ENCODE peak calls at places on chromosome 22, in seven cellular contexts. One of them, this sample, is unnamed.

GRCh38 chr22:23696326-23696851 is 5.6 kb downstream of the RGL4 start:
- DNase-seq in colonic mucosa: no peak
- DNase-seq in fibroblast of mammary gland: no peak
- DNase-seq in WERI-Rb-1: no peak
- DNase-seq in tibial artery: no peak
- DNase-seq in cardiac fibroblast: peak; percentile 39
- DNase-seq in thoracic aorta: no peak
- DNase-seq in this sample: no peak

GRCh38 chr22:23058481-23059336 is 11.6 kb upstream of the GNAZ start:
- DNase-seq in colonic mucosa: peak; percentile 14
- DNase-seq in fibroblast of mammary gland: no peak
- DNase-seq in WERI-Rb-1: peak; percentile 4
- DNase-seq in tibial artery: peak; percentile 9
- DNase-seq in cardiac fibroblast: no peak
- DNase-seq in thoracic aorta: no peak
- DNase-seq in this sample: no peak

GRCh38 chr22:40862013-40862412 is at the start of gene DNAJB7:
- DNase-seq in colonic mucosa: no peak
- DNase-seq in fibroblast of mammary gland: no peak
- DNase-seq in WERI-Rb-1: no peak
- DNase-seq in tibial artery: no peak
- DNase-seq in cardiac fibroblast: no peak
- DNase-seq in thoracic aorta: no peak
- DNase-seq in this sample: no peak

GRCh38 chr22:37735054-37735453 is 38.2 kb downstream of the TRIOBP start:
- DNase-seq in colonic mucosa: peak; percentile 57
- DNase-seq in fibroblast of mammary gland: no peak
- DNase-seq in WERI-Rb-1: peak; percentile 85
- DNase-seq in tibial artery: no peak
- DNase-seq in cardiac fibroblast: no peak
- DNase-seq in thoracic aorta: no peak
- DNase-seq in this sample: no peak

GRCh38 chr22:30305519-30305905 is 16.2 kb upstream of the CASTOR1 start:
- DNase-seq in colonic mucosa: peak; percentile 73
- DNase-seq in fibroblast of mammary gland: peak; percentile 42
- DNase-seq in WERI-Rb-1: no peak
- DNase-seq in tibial artery: peak; percentile 85
- DNase-seq in cardiac fibroblast: peak; percentile 70
- DNase-seq in thoracic aorta: no peak
- DNase-seq in this sample: peak; percentile 45

GRCh38 chr22:43854151-43854785 is 8.0 kb downstream of the SULT4A1 start:
- DNase-seq in colonic mucosa: no peak
- DNase-seq in fibroblast of mammary gland: no peak
- DNase-seq in WERI-Rb-1: no peak
- DNase-seq in tibial artery: no peak
- DNase-seq in cardiac fibroblast: no peak
- DNase-seq in thoracic aorta: no peak
- DNase-seq in this sample: no peak

GRCh38 chr22:43925433-43926348 is 2.1 kb downstream of the PNPLA3 start:
- DNase-seq in colonic mucosa: no peak
- DNase-seq in fibroblast of mammary gland: no peak
- DNase-seq in WERI-Rb-1: peak; percentile 92
- DNase-seq in tibial artery: no peak
- DNase-seq in cardiac fibroblast: peak; percentile 41
- DNase-seq in thoracic aorta: no peak
- DNase-seq in this sample: no peak

GRCh38 chr22:30266445-30267381 is at the start of gene OSM:
- DNase-seq in colonic mucosa: peak; percentile 53
- DNase-seq in fibroblast of mammary gland: no peak
- DNase-seq in WERI-Rb-1: no peak
- DNase-seq in tibial artery: peak; percentile 70
- DNase-seq in cardiac fibroblast: no peak
- DNase-seq in thoracic aorta: no peak
- DNase-seq in this sample: no peak

GRCh38 chr22:17829691-17830040 is 55.4 kb upstream of the BID start:
- DNase-seq in colonic mucosa: no peak
- DNase-seq in fibroblast of mammary gland: peak; percentile 41
- DNase-seq in WERI-Rb-1: no peak
- DNase-seq in tibial artery: no peak
- DNase-seq in cardiac fibroblast: no peak
- DNase-seq in thoracic aorta: no peak
- DNase-seq in this sample: no peak

GRCh38 chr22:41285441-41285819 is 557 bp downstream of the RANGAP1 start:
- DNase-seq in colonic mucosa: peak; percentile 53
- DNase-seq in fibroblast of mammary gland: peak; percentile 94
- DNase-seq in WERI-Rb-1: peak; percentile 51
- DNase-seq in tibial artery: peak; percentile 23
- DNase-seq in cardiac fibroblast: peak; percentile 78
- DNase-seq in thoracic aorta: peak; percentile 33
- DNase-seq in this sample: peak; percentile 81

DNA sequence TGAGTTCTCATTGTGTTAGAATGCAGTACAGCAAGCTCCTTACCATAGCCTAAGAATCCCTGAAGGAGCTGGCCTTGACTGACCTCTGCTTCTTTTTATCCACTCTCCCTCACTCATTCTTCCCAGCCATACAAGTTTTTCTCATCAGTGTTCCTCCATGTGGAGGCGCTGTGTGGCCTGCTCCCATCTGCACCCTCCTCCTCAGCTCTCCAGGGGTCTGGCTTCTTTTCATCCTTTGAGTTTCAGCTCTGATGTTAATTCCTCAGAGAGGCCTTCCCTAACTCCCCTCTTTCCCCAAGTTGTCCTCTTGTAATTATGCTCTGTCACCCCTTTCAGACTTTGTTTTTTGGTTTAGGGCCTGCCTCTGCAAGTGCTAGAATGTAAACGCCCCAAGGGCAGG is 144.8 kb downstream of the WNT7B start:
- DNase-seq in colonic mucosa: no peak
- DNase-seq in fibroblast of mammary gland: no peak
- DNase-seq in WERI-Rb-1: no peak
- DNase-seq in tibial artery: no peak
- DNase-seq in cardiac fibroblast: no peak
- DNase-seq in thoracic aorta: no peak
- DNase-seq in this sample: no peak
- TF ChIP-seq CTCF in colonic mucosa: no peak
- TF ChIP-seq CTCF in fibroblast of mammary gland: peak; percentile 3
- TF ChIP-seq CTCF in WERI-Rb-1: peak; percentile 41
- TF ChIP-seq CTCF in tibial artery: no peak
- TF ChIP-seq CTCF in cardiac fibroblast: no peak
- TF ChIP-seq CTCF in thoracic aorta: no peak
- TF ChIP-seq CTCF in this sample: no peak

DNA sequence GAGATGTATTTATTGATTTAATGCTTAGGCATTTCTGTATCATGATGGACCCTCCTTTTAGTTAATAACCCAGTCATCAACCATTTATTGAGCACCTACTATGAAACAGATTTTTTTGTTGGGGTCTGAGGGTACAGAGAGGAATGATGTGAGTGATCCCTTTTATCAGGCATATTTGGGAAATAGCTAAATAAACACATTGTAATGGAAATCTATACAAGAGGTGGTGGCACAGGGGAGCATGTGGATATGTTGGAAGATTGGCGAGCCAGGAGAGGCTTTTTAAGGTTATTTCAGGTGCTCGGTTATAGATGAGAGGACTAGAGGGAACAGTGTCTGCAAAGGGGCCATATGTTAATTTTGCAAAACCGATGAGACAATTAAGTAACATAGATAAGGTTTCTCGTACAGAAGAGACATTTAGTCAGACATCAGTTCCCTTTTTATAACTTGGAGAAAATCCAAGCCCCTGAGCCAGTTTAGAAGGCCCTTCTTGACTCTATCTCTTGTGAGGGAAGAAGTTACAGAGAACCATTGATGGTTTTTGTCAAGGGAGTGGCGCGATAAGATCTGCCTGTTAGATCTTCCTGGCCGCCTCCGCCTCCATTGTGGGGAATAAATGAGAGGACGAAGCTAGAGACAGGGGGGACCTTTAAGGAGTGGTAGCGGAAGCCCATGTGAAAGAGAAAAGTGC is 2.0 kb downstream of the ATXN10 start:
- DNase-seq in colonic mucosa: no peak
- DNase-seq in fibroblast of mammary gland: no peak
- DNase-seq in WERI-Rb-1: no peak
- DNase-seq in tibial artery: no peak
- DNase-seq in cardiac fibroblast: no peak
- DNase-seq in thoracic aorta: no peak
- DNase-seq in this sample: no peak
- H3K4me3 ChIP-seq in colonic mucosa: no peak overlapping the region
- H3K4me3 ChIP-seq in fibroblast of mammary gland: peak overlapping the region; percentile 86
- H3K4me3 ChIP-seq in WERI-Rb-1: no peak overlapping the region
- H3K4me3 ChIP-seq in tibial artery: no peak overlapping the region
- H3K4me3 ChIP-seq in cardiac fibroblast: no peak overlapping the region
- H3K4me3 ChIP-seq in thoracic aorta: peak overlapping the region; percentile 24
- H3K4me3 ChIP-seq in this sample: peak overlapping the region; percentile 91

DNA sequence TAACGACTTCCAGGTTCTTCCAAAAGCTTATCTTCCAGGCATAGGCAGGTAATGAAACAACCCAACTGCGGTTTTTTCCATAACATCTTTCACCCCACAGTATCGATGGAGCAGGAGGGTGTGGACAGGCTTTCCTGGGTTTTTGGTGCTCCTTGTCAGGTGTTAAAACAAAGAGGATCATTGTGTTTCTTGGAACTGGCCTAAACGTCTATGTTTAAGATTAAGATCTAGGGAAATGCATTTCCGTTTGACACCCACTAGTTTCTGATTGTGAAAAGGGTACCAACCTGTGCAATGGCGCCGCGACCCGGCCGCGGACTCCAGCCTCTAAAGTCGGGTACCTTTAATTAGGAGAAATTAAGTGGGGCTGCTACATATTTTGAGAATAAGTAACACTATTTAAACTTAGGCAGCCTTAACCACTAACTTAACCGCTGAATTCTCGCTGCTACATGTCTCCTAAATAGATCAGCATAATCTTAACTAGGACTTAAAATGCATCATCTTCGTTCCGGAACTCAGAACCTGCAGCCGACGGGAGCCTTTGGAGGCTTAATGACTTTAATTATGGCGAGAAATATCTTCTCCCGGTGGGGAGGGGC is 31.5 kb downstream of the C22orf31 start:
- DNase-seq in colonic mucosa: peak; percentile 52
- DNase-seq in fibroblast of mammary gland: peak; percentile 28
- DNase-seq in WERI-Rb-1: no peak
- DNase-seq in tibial artery: no peak
- DNase-seq in cardiac fibroblast: peak; percentile 24
- DNase-seq in thoracic aorta: no peak
- DNase-seq in this sample: peak; percentile 25
- TF ChIP-seq CTCF in colonic mucosa: no peak
- TF ChIP-seq CTCF in fibroblast of mammary gland: no peak
- TF ChIP-seq CTCF in WERI-Rb-1: no peak
- TF ChIP-seq CTCF in tibial artery: no peak
- TF ChIP-seq CTCF in cardiac fibroblast: no peak
- TF ChIP-seq CTCF in thoracic aorta: no peak
- TF ChIP-seq CTCF in this sample: no peak

GRCh38 chr22:46945481-46945880 is 183.0 kb downstream of the TBC1D22A start:
- DNase-seq in colonic mucosa: peak; percentile 4
- DNase-seq in fibroblast of mammary gland: no peak
- DNase-seq in WERI-Rb-1: no peak
- DNase-seq in tibial artery: no peak
- DNase-seq in cardiac fibroblast: no peak
- DNase-seq in thoracic aorta: no peak
- DNase-seq in this sample: no peak
- H3K4me3 ChIP-seq in colonic mucosa: no peak overlapping the region
- H3K4me3 ChIP-seq in fibroblast of mammary gland: no peak overlapping the region
- H3K4me3 ChIP-seq in WERI-Rb-1: no peak overlapping the region
- H3K4me3 ChIP-seq in tibial artery: no peak overlapping the region
- H3K4me3 ChIP-seq in cardiac fibroblast: no peak overlapping the region
- H3K4me3 ChIP-seq in thoracic aorta: no peak overlapping the region
- H3K4me3 ChIP-seq in this sample: no peak overlapping the region

DNA sequence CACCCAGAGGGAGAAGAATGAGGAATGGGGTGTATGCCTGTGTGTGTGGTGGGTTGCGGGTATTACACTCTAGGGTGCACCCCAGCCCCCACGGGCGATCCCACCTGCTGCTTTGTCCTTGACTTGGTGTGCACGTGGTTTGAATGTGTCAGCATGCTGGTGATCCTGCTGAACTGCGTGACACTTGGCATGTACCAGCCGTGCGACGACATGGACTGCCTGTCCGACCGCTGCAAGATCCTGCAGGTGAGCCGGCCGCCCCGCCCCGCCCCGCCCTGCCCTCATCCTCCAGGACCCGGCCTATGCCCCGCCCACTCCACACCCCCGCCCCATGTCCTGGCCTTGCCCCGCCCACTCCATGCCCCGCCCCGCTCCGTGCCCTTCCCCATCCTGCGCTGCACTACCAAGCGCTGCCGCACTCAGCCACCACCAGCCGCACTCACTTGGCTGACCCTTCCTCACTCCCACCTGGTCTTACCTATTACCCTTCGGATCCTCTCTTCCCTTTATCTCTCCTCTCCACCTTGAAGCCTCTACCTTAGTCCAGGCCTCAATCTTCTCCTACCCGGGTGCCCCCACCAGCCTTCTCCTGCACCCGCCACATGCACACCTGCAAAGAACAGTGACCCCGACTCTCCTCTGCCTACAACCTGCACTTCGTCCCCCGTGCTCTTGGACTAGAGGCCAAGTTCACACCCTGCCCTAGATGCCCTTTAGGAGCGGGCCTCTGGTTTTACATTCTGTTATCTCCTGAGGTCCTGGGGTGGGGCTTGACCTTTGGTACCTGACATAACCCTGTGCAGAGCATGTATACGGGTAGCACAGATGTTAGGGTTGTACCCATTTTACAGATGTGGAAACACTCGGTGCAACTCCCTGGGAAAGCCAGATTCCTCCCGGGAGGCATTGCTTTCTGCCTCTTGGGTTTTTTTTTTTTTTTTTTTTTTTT is 27.7 kb downstream of the CACNA1I start:
- DNase-seq in colonic mucosa: peak; percentile 92
- DNase-seq in fibroblast of mammary gland: no peak
- DNase-seq in WERI-Rb-1: no peak
- DNase-seq in tibial artery: no peak
- DNase-seq in cardiac fibroblast: no peak
- DNase-seq in thoracic aorta: no peak
- DNase-seq in this sample: no peak
- TF ChIP-seq CTCF in colonic mucosa: peak; percentile 22
- TF ChIP-seq CTCF in fibroblast of mammary gland: no peak
- TF ChIP-seq CTCF in WERI-Rb-1: no peak
- TF ChIP-seq CTCF in tibial artery: no peak
- TF ChIP-seq CTCF in cardiac fibroblast: peak; percentile 7
- TF ChIP-seq CTCF in thoracic aorta: no peak
- TF ChIP-seq CTCF in this sample: peak; percentile 1

GRCh38 chr22:50299724-50300619 is 7.5 kb downstream of the PLXNB2 start:
- DNase-seq in colonic mucosa: peak; percentile 95
- DNase-seq in fibroblast of mammary gland: no peak
- DNase-seq in WERI-Rb-1: no peak
- DNase-seq in tibial artery: no peak
- DNase-seq in cardiac fibroblast: no peak
- DNase-seq in thoracic aorta: no peak
- DNase-seq in this sample: no peak
- H3K4me3 ChIP-seq in colonic mucosa: peak overlapping the region; percentile 41
- H3K4me3 ChIP-seq in fibroblast of mammary gland: no peak overlapping the region
- H3K4me3 ChIP-seq in WERI-Rb-1: no peak overlapping the region
- H3K4me3 ChIP-seq in tibial artery: peak overlapping the region; percentile 46
- H3K4me3 ChIP-seq in cardiac fibroblast: no peak overlapping the region
- H3K4me3 ChIP-seq in thoracic aorta: peak overlapping the region; percentile 54
- H3K4me3 ChIP-seq in this sample: peak overlapping the region; percentile 17

This sample was measured in fibroblast of the aortic adventitia.